ENCODE peak calls at places on chromosomes 16 and 17, in six cellular contexts. K is IMR-90, D is neural progenitor cell, V is mesendoderm, R is HepG2, P is keratinocyte. M is an unnamed sample.

GRCh38 chr17:76691379-76692191 is 19.2 kb downstream of the MXRA7 start:
- DNase-seq in K (no peak), D (no peak), V (no peak), R (peak), P (no peak), M (no peak)

GRCh38 chr16:28110074-28110473 is 46.6 kb upstream of the GSG1L start:
- DNase-seq in K (peak), D (no peak), V (no peak), R (no peak), P (no peak), M (no peak)

GRCh38 chr17:58577696-58578095 is 63.3 kb upstream of the MTMR4 start:
- DNase-seq in K (peak), D (peak), V (peak), R (peak), P (no peak), M (peak)

GRCh38 chr17:57879437-57880085 is 29.7 kb upstream of the MRPS23 start:
- DNase-seq in K (no peak), D (peak), V (no peak), R (peak), P (no peak), M (peak)

GRCh38 chr16:933581-933980 is 37.2 kb downstream of the LMF1 start:
- DNase-seq in K (no peak), D (no peak), V (no peak), R (no peak), P (no peak), M (no peak)

GRCh38 chr17:1007310-1008007 is 10.5 kb downstream of the TIMM22 start:
- DNase-seq in K (no peak), D (no peak), V (no peak), R (no peak), P (no peak), M (no peak)

GRCh38 chr17:63477471-63478440 is 895 bp downstream of the ACE start:
- DNase-seq in K (no peak), D (no peak), V (peak), R (no peak), P (no peak), M (peak)

GRCh38 chr17:8963017-8963416 is 2.5 kb downstream of the PIK3R5 start:
- DNase-seq in K (no peak), D (no peak), V (no peak), R (no peak), P (no peak), M (no peak)

GRCh38 chr17:70808596-70808995 is 639.3 kb downstream of the KCNJ2 start:
- DNase-seq in K (no peak), D (peak), V (peak), R (no peak), P (no peak), M (peak)

GRCh38 chr16:67284699-67285646 is 5.6 kb downstream of the PLEKHG4 start:
- DNase-seq in K (peak), D (peak), V (peak), R (peak), P (no peak), M (peak)

GRCh38 chr16:27918755-27919154 is 144.8 kb downstream of the GSG1L start:
- DNase-seq in K (peak), D (no peak), V (no peak), R (no peak), P (no peak), M (no peak)

GRCh38 chr16:11418506-11418905 is 73.2 kb downstream of the RMI2 start:
- DNase-seq in K (no peak), D (no peak), V (no peak), R (no peak), P (no peak), M (no peak)

GRCh38 chr17:67810464-67810863 is 14.8 kb upstream of the BPTF start:
- DNase-seq in K (no peak), D (no peak), V (no peak), R (no peak), P (no peak), M (no peak)

GRCh38 chr16:89782489-89782888 is 34.0 kb downstream of the FANCA start:
- DNase-seq in K (no peak), D (no peak), V (no peak), R (no peak), P (no peak), M (no peak)

GRCh38 chr16:68668266-68668665 is 23.2 kb downstream of the CDH3 start:
- DNase-seq in K (peak), D (no peak), V (no peak), R (no peak), P (peak), M (no peak)

GRCh38 chr17:8248751-8249607 is at the start of gene PFAS:
- DNase-seq in K (peak), D (peak), V (peak), R (peak), P (peak), M (peak)

GRCh38 chr17:9472541-9472940 is 103.1 kb downstream of the STX8 start:
- DNase-seq in K (peak), D (no peak), V (no peak), R (no peak), P (no peak), M (no peak)

GRCh38 chr16:84863485-84863814 is 43.7 kb downstream of the CRISPLD2 start:
- DNase-seq in K (no peak), D (no peak), V (no peak), R (no peak), P (no peak), M (no peak)

GRCh38 chr17:22470411-22471175 is 778.3 kb downstream of the KCNJ18 start:
- DNase-seq in K (no peak), D (no peak), V (no peak), R (no peak), P (no peak), M (no peak)

GRCh38 chr17:22469101-22469880 is 777.0 kb downstream of the KCNJ18 start:
- DNase-seq in K (no peak), D (no peak), V (no peak), R (no peak), P (no peak), M (no peak)

GRCh38 chr17:22467720-22468119 is 775.4 kb downstream of the KCNJ18 start:
- DNase-seq in K (no peak), D (no peak), V (no peak), R (no peak), P (no peak), M (no peak)

GRCh38 chr17:22464041-22464440 is 771.7 kb downstream of the KCNJ18 start:
- DNase-seq in K (no peak), D (no peak), V (no peak), R (no peak), P (no peak), M (no peak)

DNA sequence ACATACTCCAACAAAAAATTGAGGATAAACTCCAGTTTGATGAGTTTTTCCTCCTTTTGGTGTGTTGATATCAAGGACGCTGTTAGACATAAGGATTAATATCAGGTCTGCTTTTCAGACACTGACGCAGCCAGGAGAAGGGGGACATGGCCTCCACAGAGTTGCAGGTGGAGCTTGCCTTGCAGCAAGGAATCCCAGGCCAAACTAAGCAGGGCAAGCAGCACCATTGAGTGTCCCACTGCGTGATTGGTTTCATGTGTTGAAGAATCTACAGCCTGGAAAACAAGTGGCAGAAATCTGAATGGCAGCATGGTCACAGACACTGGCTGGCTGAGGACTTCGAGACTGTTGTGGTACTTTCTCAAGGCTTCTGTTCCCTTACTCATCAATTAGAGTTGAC is 777.6 kb downstream of the KCNJ18 start:
- DNase-seq in K (no peak), D (no peak), V (no peak), R (no peak), P (no peak), M (no peak)
- H3K4me2 ChIP-seq in K (no peak), D (no peak), V (no peak), R (no peak), P (no peak), M (no peak)

DNA sequence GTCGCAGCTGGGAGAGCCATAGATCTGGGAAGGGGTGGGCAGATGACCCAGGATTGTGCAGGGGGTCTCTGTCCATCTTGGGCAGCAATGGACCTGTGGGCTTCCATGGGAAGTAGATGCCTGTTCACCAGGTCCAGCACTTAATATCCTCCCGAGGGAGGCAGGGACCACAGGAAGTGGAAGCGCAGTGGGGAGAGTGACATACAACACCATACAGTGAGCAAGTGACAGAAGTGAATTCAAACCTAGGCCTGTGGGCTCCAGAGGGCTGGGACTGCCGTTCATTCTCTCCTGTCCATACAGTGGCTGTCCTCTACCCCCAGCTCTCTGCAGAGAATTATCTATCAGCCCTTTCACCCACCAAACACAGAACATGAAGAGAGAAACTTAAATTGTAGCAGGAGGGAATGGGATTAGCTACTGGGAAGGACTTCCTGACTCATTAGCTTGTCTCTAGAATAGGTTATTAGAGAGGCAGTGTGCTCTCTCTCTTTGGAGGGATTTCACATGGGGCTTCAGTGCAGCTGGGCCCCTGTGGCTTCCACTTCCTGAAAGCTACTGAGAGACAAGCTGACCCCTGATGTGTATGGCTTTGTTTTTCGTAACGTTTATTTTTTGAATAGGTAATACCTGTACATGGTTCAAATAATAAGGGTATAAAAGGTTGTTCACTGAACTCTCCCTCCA is 13.1 kb upstream of the SEZ6 start:
- DNase-seq in K (no peak), D (peak), V (peak), R (no peak), P (no peak), M (no peak)
- H3K4me3 ChIP-seq in K (no peak), D (peak), V (no peak), R (no peak), P (no peak), M (no peak)

GRCh38 chr17:80254396-80255241 is 6.0 kb upstream of the RNF213 start:
- DNase-seq in K (peak), D (no peak), V (peak), R (peak), P (no peak), M (peak)
- H3K4me2 ChIP-seq in K (peak), D (no peak), V (no peak), R (peak), P (peak), M (no peak)

DNA sequence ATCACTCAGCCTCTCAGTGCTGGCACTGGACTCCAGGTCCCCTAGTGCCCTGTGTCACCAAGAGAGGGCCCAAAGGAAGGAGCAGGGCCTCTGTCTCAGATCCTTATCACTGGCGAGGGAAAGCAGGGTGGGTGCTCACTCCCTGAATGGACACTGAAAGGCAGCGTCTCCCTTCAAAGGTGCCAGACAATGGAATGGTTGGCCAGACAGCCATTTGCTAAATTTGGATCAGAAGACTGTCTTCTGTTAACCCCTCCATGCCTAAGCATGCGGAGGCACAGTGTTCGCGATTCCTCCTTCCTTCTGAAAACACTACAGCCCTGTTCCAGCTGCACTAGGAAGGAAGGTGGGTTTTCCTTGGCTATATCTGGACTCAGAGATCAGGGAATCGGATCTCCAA is 48.4 kb downstream of the SRCIN1 start:
- DNase-seq in K (no peak), D (no peak), V (no peak), R (no peak), P (no peak), M (no peak)
- H3K4me3 ChIP-seq in K (no peak), D (no peak), V (no peak), R (no peak), P (no peak), M (no peak)

GRCh38 chr17:42198897-42199296 is 4.6 kb upstream of the GHDC start:
- DNase-seq in K (no peak), D (no peak), V (no peak), R (no peak), P (no peak), M (no peak)
- H3K4me2 ChIP-seq in K (no peak), D (no peak), V (no peak), R (no peak), P (no peak), M (no peak)

DNA sequence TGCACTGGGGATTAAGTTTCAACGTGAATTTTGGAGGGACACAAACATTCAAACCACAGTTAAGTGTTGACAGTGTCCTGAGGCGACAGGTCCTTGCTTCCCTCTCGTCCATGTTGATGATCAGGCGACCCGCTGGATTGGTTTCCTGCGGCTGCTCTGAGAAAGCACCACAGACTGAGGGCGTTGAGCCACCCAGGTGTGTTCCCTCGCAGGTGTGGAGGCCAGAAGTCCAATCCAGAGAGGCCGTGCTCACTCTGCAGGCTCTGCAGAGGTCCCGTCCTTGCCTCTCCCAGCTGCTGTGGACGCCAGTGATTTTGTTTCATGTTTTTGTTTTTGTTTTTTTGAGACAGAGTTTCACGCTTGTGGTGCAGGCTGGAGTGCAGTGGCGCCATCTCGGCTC is 22.4 kb upstream of the CBX2 start:
- DNase-seq in K (no peak), D (no peak), V (no peak), R (no peak), P (no peak), M (no peak)
- H3K4me3 ChIP-seq in K (no peak), D (no peak), V (no peak), R (no peak), P (no peak), M (no peak)

GRCh38 chr17:4641297-4642195 is at the start of gene ALOX15:
- DNase-seq in K (no peak), D (peak), V (peak), R (no peak), P (no peak), M (no peak)
- H3K4me2 ChIP-seq in K (no peak), D (peak), V (no peak), R (peak), P (peak), M (peak)

GRCh38 chr17:79160980-79161621 is 86.5 kb downstream of the ENGASE start:
- DNase-seq in K (no peak), D (no peak), V (peak), R (no peak), P (no peak), M (no peak)
- H3K4me3 ChIP-seq in K (no peak), D (no peak), V (no peak), R (no peak), P (no peak), M (no peak)

DNA sequence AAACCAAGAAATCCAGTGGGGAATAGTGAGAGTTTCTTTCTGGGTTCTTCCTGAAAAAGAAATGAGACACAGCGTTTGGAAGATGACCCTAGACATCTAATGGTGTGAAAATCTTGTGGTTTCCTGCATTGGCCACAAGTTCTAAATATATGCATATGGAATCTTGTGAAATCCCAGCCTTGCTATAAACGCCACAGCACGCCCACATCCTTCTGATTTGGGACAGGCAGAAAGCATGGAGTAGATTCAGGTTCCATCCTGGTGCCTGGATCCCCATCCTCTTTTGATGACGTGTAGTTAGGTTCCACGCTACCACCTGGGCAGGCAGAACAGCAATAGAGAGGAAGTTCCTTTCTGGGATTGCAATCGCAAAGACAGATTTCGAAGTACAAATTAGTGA is 37.4 kb downstream of the HS3ST4 start:
- DNase-seq in K (no peak), D (no peak), V (no peak), R (no peak), P (no peak), M (no peak)
- H3K4me2 ChIP-seq in K (no peak), D (no peak), V (no peak), R (no peak), P (no peak), M (no peak)

GRCh38 chr17:77735341-77736206 is 222.9 kb upstream of the TNRC6C start:
- DNase-seq in K (no peak), D (peak), V (peak), R (no peak), P (no peak), M (peak)
- H3K4me3 ChIP-seq in K (no peak), D (no peak), V (no peak), R (no peak), P (no peak), M (no peak)